ENCODE peak calls at places on chromosome 4, in five cellular contexts. P is prostate gland, A is esophagus squamous epithelium, E is uterus, C is ovary. V is an unnamed sample.

GRCh38 chr4:138561276-138561880 is 319.2 kb upstream of the SLC7A11 start:
- DNase-seq in E (no peak), P (no peak), C (no peak), A (no peak), V (no peak)

GRCh38 chr4:35399912-35400311 is 844.4 kb downstream of the ARAP2 start:
- DNase-seq in P (no peak), A (no peak), E (no peak), C (no peak), V (no peak)

GRCh38 chr4:87523307-87523706 is 5.9 kb downstream of the SPARCL1 start:
- DNase-seq in E (no peak), C (no peak), A (no peak), P (no peak), V (no peak)

GRCh38 chr4:25569726-25570125 is 85.9 kb upstream of the SLC34A2 start:
- DNase-seq in A (no peak), C (no peak), E (no peak), P (no peak), V (no peak)

GRCh38 chr4:23320881-23321612 is 568.8 kb downstream of the PPARGC1A start:
- DNase-seq in P (no peak), C (no peak), E (no peak), A (no peak), V (no peak)

GRCh38 chr4:112327950-112328349 is 30.8 kb downstream of the ALPK1 start:
- DNase-seq in P (no peak), C (no peak), A (no peak), E (no peak), V (no peak)

GRCh38 chr4:78069859-78070258 is 12.7 kb downstream of the FRAS1 start:
- DNase-seq in P (no peak), E (no peak), A (no peak), C (no peak), V (no peak)

GRCh38 chr4:5804656-5805055 is 88.2 kb downstream of the CRMP1 start:
- DNase-seq in A (no peak), P (no peak), E (no peak), C (no peak), V (peak; percentile 24)

GRCh38 chr4:53744446-53745160 is 153.3 kb upstream of the LNX1 start:
- DNase-seq in C (no peak), E (no peak), A (no peak), P (no peak), V (no peak)

GRCh38 chr4:55330241-55330640 is 15.8 kb upstream of the SRD5A3 start:
- DNase-seq in E (no peak), C (no peak), P (no peak), A (no peak), V (no peak)

GRCh38 chr4:123449780-123450179 is 53.2 kb downstream of the SPRY1 start:
- DNase-seq in A (no peak), E (no peak), P (no peak), C (no peak), V (no peak)

GRCh38 chr4:7832331-7832730 is 107.3 kb downstream of the AFAP1 start:
- DNase-seq in A (no peak), P (no peak), E (no peak), C (no peak), V (no peak)

GRCh38 chr4:33162122-33162521 is 2442.0 kb downstream of the PCDH7 start:
- DNase-seq in P (no peak), A (no peak), E (no peak), C (no peak), V (no peak)

GRCh38 chr4:173243321-173243720 is 74.7 kb downstream of the GALNT7 start:
- DNase-seq in P (no peak), E (no peak), C (no peak), A (no peak), V (no peak)

GRCh38 chr4:121990489-121990888 is 38.6 kb upstream of the TRPC3 start:
- DNase-seq in P (no peak), C (no peak), A (no peak), E (no peak), V (no peak)

GRCh38 chr4:55008166-55009056 is 117.0 kb downstream of the KDR start:
- DNase-seq in P (no peak), A (no peak), E (peak; percentile 20), C (no peak), V (no peak)

GRCh38 chr4:13483142-13484044 is 747 bp downstream of the RAB28 start:
- DNase-seq in P (peak; percentile 27), C (no peak), E (peak; percentile 47), A (no peak), V (peak; percentile 56)

GRCh38 chr4:170071196-170071595 is 18.6 kb downstream of the AADAT start:
- DNase-seq in A (no peak), C (no peak), P (no peak), E (no peak), V (no peak)

GRCh38 chr4:154984148-154984547 is 203.1 kb downstream of the RBM46 start:
- DNase-seq in C (no peak), P (no peak), E (no peak), A (no peak), V (no peak)

GRCh38 chr4:14196141-14196540 is 568.6 kb upstream of the BOD1L1 start:
- DNase-seq in A (no peak), E (no peak), P (no peak), C (peak; percentile 40), V (no peak)

GRCh38 chr4:41506071-41506470 is 31.9 kb upstream of the LIMCH1 start:
- DNase-seq in E (no peak), P (no peak), C (no peak), A (no peak), V (no peak)

GRCh38 chr4:108636246-108636645 is 14.2 kb upstream of the OSTC start:
- DNase-seq in P (no peak), C (no peak), E (no peak), A (no peak), V (no peak)

GRCh38 chr4:108637856-108638255 is 12.5 kb upstream of the OSTC start:
- DNase-seq in C (no peak), P (no peak), E (no peak), A (no peak), V (no peak)

DNA sequence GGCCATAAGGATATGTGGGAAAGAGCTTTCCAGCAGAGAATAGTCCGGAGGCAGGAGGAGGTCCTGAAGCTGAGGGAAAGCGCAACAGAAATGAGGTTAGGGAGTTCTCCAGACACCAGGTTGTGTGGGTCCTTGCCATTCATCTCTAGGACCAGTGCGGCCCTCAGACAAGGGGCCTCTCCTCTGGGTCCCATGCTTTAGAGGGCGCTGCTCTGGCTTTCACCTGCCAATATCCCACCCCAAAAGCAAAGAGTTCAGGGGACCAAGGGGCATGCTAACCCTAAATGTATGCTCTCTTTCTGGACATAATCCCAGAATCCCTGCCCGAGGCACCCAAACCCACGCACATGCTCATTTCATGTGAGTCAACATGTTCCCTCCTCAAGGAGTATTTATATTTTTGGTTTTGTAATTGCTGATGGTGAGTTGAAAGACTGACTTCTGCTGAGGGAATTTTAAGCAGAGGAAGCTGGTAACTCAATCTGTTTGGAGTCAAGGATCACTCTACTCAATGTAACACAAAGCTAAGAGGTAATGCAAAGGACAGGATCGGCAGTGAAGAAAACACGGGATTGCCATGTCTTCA is 14.8 kb downstream of the RPL34 start:
- DNase-seq in E (no peak), A (no peak), C (no peak), P (no peak), V (no peak)
- TF ChIP-seq POLR2A in E (no peak), A (no peak), C (no peak), P (no peak), V (no peak)

GRCh38 chr4:153764611-153765368 is 5.0 kb upstream of the RNF175 start:
- DNase-seq in C (no peak), A (no peak), P (no peak), E (no peak), V (no peak)

GRCh38 chr4:153765836-153766235 is 6.0 kb upstream of the RNF175 start:
- DNase-seq in A (no peak), C (no peak), E (no peak), P (no peak), V (no peak)

GRCh38 chr4:153759407-153760226 is at the start of gene RNF175:
- DNase-seq in C (no peak), A (no peak), E (no peak), P (no peak), V (no peak)

GRCh38 chr4:153766758-153767157 is 6.9 kb upstream of the RNF175 start:
- DNase-seq in E (no peak), C (no peak), P (no peak), A (no peak), V (no peak)

GRCh38 chr4:153763404-153763803 is 3.6 kb upstream of the RNF175 start:
- DNase-seq in A (no peak), E (no peak), P (no peak), C (no peak), V (no peak)
- TF ChIP-seq CTCF in A (no peak), E (no peak), P (no peak), C (no peak), V (no peak)

GRCh38 chr4:2412885-2413716 is 5.3 kb downstream of the ZFYVE28 start:
- DNase-seq in A (peak; percentile 64), P (peak; percentile 69), C (peak; percentile 73), E (peak; percentile 78), V (peak; percentile 90)
- TF ChIP-seq POLR2A in A (peak; percentile 27), P (no peak), C (no peak), E (no peak), V (peak; percentile 39)

GRCh38 chr4:77044458-77045124 is 31.2 kb downstream of the CCNI start:
- DNase-seq in C (no peak), E (no peak), A (no peak), P (no peak), V (no peak)
- TF ChIP-seq CTCF in C (peak; percentile 37), E (peak; percentile 50), A (no peak), P (no peak), V (peak; percentile 58)

DNA sequence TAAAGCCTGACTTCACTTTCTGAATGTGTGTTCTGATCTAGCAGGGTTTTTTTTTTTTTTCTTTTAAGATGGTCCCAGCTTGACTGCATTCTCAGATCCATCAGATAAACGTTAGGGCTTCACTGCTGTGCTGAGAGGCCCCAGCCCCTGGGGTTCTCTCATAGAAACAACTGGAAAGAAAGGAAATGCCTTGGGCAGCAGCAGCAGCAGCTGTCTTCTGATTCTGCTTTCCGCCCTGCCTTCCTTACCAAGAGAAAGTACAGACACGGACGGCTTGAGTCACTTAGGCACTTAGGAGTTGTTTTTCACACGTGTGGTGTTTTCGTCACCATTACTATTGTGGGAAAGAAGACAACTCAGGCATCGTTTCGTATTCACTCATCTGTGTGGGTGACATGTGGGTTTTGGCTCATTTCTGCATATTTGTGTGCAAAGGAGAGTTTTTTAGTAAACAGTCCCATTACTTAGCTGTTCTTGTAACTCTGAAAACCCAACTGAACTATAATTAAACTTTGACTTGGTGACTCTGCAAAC is 172.0 kb downstream of the PTTG2 start:
- DNase-seq in P (no peak), A (no peak), E (peak; percentile 83), C (peak; percentile 57), V (peak; percentile 83)
- TF ChIP-seq POLR2A in P (peak; percentile 15), A (peak; percentile 27), E (no peak), C (no peak), V (peak; percentile 45)